ENCODE peak calls at places on chromosomes 2 and 18, in five cellular contexts. Z is astrocyte; V is lower lobe of right lung; M is effector memory CD4-positive, alpha-beta T cell; T is DND-41. C is an unnamed sample.

GRCh38 chr2:175854665-175855064 is 147.4 kb downstream of the LNPK start:
- DNase-seq in Z (peak; percentile 34), V (no peak), M (no peak), T (no peak), C (no peak)

GRCh38 chr2:142863485-142863921 is 14.0 kb upstream of the KYNU start:
- DNase-seq in Z (peak; percentile 55), V (no peak), M (no peak), T (no peak), C (no peak)

GRCh38 chr2:81767173-81767720 is 1462.7 kb upstream of the LRRTM1 start:
- DNase-seq in Z (peak; percentile 41), V (no peak), M (no peak), T (no peak), C (no peak)

GRCh38 chr18:39380823-39381222 is 1815.2 kb upstream of the CELF4 start:
- DNase-seq in Z (no peak), V (no peak), M (no peak), T (no peak), C (no peak)

GRCh38 chr2:155203187-155203586 is 504.7 kb downstream of the KCNJ3 start:
- DNase-seq in Z (no peak), V (no peak), M (no peak), T (no peak), C (no peak)

GRCh38 chr2:200321780-200322534 is 15.5 kb downstream of the SPATS2L start:
- DNase-seq in Z (no peak), V (no peak), M (no peak), T (no peak), C (no peak)

GRCh38 chr18:25099838-25100393 is 252.1 kb downstream of the ZNF521 start:
- DNase-seq in Z (no peak), V (no peak), M (no peak), T (no peak), C (no peak)

GRCh38 chr2:200728630-200729029 is 83.1 kb upstream of the BZW1 start:
- DNase-seq in Z (no peak), V (no peak), M (no peak), T (no peak), C (no peak)

GRCh38 chr2:168490015-168490874 is 34.2 kb downstream of the CERS6 start:
- DNase-seq in Z (peak; percentile 58), V (no peak), M (no peak), T (peak; percentile 32), C (peak; percentile 38)

GRCh38 chr2:4745056-4745455 is 947.1 kb upstream of the SOX11 start:
- DNase-seq in Z (no peak), V (no peak), M (no peak), T (no peak), C (no peak)

GRCh38 chr2:135615404-135615803 is 84.1 kb downstream of the R3HDM1 start:
- DNase-seq in Z (no peak), V (no peak), M (no peak), T (no peak), C (no peak)

GRCh38 chr2:25981596-25982272 is 563 bp downstream of the KIF3C start:
- DNase-seq in Z (no peak), V (no peak), M (no peak), T (no peak), C (no peak)

GRCh38 chr2:165070089-165070488 is 114.8 kb upstream of the SLC38A11 start:
- DNase-seq in Z (no peak), V (no peak), M (no peak), T (no peak), C (no peak)

GRCh38 chr18:3649559-3650426 is 199.8 kb downstream of the TGIF1 start:
- DNase-seq in Z (peak; percentile 85), V (no peak), M (no peak), T (no peak), C (no peak)

GRCh38 chr2:192146069-192147006 is 48.4 kb downstream of the TMEFF2 start:
- DNase-seq in Z (peak; percentile 85), V (no peak), M (no peak), T (no peak), C (no peak)

GRCh38 chr2:73984203-73984921 is at the start of gene TET3:
- DNase-seq in Z (no peak), V (peak; percentile 75), M (no peak), T (no peak), C (no peak)

GRCh38 chr2:1010373-1011017 is 59.8 kb downstream of the SNTG2 start:
- DNase-seq in Z (no peak), V (no peak), M (no peak), T (no peak), C (no peak)

GRCh38 chr2:89821455-89821945 is 1130.0 kb downstream of the RPIA start:
- DNase-seq in Z (no peak), V (no peak), M (no peak), T (no peak), C (no peak)

GRCh38 chr2:119491776-119492525 is 32.3 kb downstream of the SCTR start:
- DNase-seq in Z (peak; percentile 93), V (no peak), M (no peak), T (no peak), C (no peak)

GRCh38 chr18:3323900-3324299 is 62.0 kb downstream of the MYL12B start:
- DNase-seq in Z (peak; percentile 58), V (no peak), M (no peak), T (no peak), C (no peak)

GRCh38 chr2:158232476-158232875 is 130.8 kb downstream of the UPP2 start:
- DNase-seq in Z (peak; percentile 6), V (no peak), M (no peak), T (no peak), C (no peak)

GRCh38 chr2:202944403-202944802 is 32.3 kb downstream of the CARF start:
- DNase-seq in Z (peak; percentile 45), V (no peak), M (no peak), T (no peak), C (no peak)

GRCh38 chr2:122261923-122262322 is 506.5 kb downstream of the TSN start:
- DNase-seq in Z (no peak), V (no peak), M (no peak), T (no peak), C (no peak)

GRCh38 chr18:74493689-74494088 is 2.5 kb upstream of the CNDP2 start:
- DNase-seq in Z (peak; percentile 54), V (no peak), M (peak; percentile 39), T (peak; percentile 45), C (peak; percentile 65)

GRCh38 chr2:207202645-207203044 is 36.9 kb upstream of the KLF7 start:
- DNase-seq in Z (peak; percentile 30), V (no peak), M (no peak), T (peak; percentile 47), C (no peak)

GRCh38 chr18:10032331-10032979 is 118.6 kb downstream of the VAPA start:
- DNase-seq in Z (no peak), V (no peak), M (no peak), T (no peak), C (peak; percentile 5)

GRCh38 chr2:204625135-204625534 is 79.9 kb downstream of the PARD3B start:
- DNase-seq in Z (peak; percentile 13), V (no peak), M (no peak), T (no peak), C (no peak)

GRCh38 chr18:48867978-48868377 is 82.8 kb downstream of the SMAD7 start:
- DNase-seq in Z (no peak), V (peak; percentile 16), M (no peak), T (no peak), C (no peak)

GRCh38 chr2:200150411-200151086 is 155.9 kb upstream of the SPATS2L start:
- DNase-seq in Z (no peak), V (no peak), M (no peak), T (no peak), C (no peak)

GRCh38 chr2:16396986-16397385 is 268.6 kb downstream of the CYRIA start:
- DNase-seq in Z (no peak), V (no peak), M (no peak), T (no peak), C (no peak)

GRCh38 chr2:16395601-16396000 is 270.0 kb downstream of the CYRIA start:
- DNase-seq in Z (no peak), V (no peak), M (no peak), T (no peak), C (no peak)

GRCh38 chr2:16398487-16399043 is 267.1 kb downstream of the CYRIA start:
- DNase-seq in Z (no peak), V (no peak), M (no peak), T (no peak), C (no peak)

GRCh38 chr2:16396171-16396570 is 269.5 kb downstream of the CYRIA start:
- DNase-seq in Z (no peak), V (no peak), M (no peak), T (no peak), C (no peak)

DNA sequence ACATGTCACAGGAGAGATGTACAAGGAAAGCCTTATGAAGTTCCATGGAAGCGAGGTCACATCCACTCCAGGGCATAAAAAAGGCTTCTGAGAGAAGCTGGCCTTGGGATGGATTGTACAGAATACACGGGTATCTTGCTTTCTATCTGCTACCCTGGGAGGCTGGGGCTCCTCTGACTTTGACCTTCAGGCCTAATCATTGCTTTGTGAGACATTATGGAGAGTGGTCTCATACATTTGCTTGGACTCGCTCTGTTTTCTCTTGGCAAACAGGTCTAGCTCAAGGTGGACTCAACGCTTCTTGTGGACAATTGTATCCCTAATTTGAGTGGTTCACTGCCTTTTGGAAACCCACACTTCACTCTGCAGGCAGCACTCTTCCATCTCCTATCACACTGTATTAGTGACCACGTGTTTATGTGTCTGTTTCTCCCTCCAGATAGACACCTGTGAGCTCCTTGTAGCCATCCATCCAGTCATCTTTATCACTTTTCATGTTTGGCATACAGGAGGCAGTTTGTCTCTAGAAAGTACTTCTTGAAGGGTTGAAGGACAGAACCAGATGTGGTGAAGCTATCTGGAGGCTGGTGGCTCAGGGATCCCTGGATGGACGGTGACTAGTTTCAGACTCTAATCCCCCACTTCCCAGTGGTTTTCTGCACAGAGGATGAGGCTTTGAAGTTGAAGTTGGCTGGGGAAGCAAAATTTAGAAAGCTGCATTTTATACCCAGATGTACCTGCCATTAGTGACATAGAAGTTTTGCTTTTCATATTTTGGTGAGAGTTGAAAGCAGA is 267.8 kb downstream of the CYRIA start:
- DNase-seq in Z (no peak), V (no peak), M (no peak), T (no peak), C (no peak)
- H3K4me1 ChIP-seq in Z (no peaks in the 10 kb centered on the region), V (no peaks in the 10 kb centered on the region), M (no peaks in the 10 kb centered on the region), T (no peaks in the 10 kb centered on the region), C (no peaks in the 10 kb centered on the region)

DNA sequence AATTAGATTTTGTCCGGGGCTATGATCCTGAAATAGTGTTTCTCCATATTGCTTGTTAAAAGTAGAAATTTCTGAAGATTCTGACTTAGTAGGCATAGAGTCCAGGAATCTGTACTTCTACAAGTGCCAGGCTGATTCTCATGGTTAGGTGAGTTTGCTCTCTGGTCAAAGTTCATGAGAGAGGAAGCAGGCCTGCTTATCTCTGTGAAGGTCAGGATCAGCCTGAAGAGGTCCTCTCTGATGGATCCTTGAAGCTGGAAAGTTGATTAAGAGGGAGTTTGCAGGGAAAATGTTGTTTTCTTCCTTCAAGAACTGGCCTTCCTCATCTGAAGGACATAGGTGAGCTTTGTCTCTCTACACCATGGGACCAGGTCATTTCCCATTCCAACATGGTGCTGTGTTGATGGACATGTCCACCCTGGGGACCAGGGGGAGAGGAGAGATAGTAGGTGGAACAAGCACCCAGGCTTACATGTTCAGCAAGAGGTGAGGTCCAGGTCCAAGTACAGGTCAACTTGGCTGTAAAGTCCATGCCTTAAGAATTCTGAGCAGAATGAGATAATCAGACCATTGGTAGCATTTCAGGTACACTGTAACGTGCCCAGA is 14.8 kb downstream of the CCL20 start:
- DNase-seq in Z (no peak), V (no peak), M (no peak), T (no peak), C (no peak)
- H3K4me1 ChIP-seq in Z (no peaks in the 10 kb centered on the region), V (no peaks in the 10 kb centered on the region), M (no peaks in the 10 kb centered on the region), T (no peaks in the 10 kb centered on the region), C (no peaks in the 10 kb centered on the region)

GRCh38 chr2:9238927-9239326 is 32.3 kb downstream of the ASAP2 start:
- DNase-seq in Z (no peak), V (no peak), M (no peak), T (no peak), C (no peak)
- H3K4me1 ChIP-seq in Z (peaks cover 50% of the 10 kb centered on the region), V (peaks cover 73% of the 10 kb centered on the region), M (no peaks in the 10 kb centered on the region), T (no peaks in the 10 kb centered on the region), C (no peaks in the 10 kb centered on the region)

GRCh38 chr2:98761267-98761781 is 30.4 kb upstream of the MGAT4A start:
- DNase-seq in Z (no peak), V (no peak), M (peak; percentile 10), T (peak; percentile 44), C (peak; percentile 60)
- H3K4me1 ChIP-seq in Z (peaks cover 6% of the 10 kb centered on the region), V (peaks cover 49% of the 10 kb centered on the region), M (peaks cover 54% of the 10 kb centered on the region), T (peaks cover 83% of the 10 kb centered on the region), C (peaks cover 45% of the 10 kb centered on the region)

C was measured in naive thymus-derived CD4-positive, alpha-beta T cell.